ENCODE peak calls at places on chromosomes 3 and 15, in four cellular contexts. T is endothelial cell, D is cardiac muscle cell, G is NCI-H226. V is an unnamed sample.

GRCh38 chr3:101781166-101781565 is 2.2 kb downstream of the NXPE3 start:
- DNase-seq in T (no peak), D (no peak), G (no peak), V (no peak)

GRCh38 chr3:146300756-146301155 is 49.9 kb upstream of the PLSCR4 start:
- DNase-seq in T (no peak), D (no peak), G (no peak), V (no peak)

GRCh38 chr3:45562027-45562426 is 32.5 kb upstream of the LIMD1 start:
- DNase-seq in T (no peak), D (no peak), G (no peak), V (no peak)

GRCh38 chr15:69781411-69782125 is 316.1 kb downstream of the TLE3 start:
- DNase-seq in T (no peak), D (no peak), G (no peak), V (no peak)

GRCh38 chr3:72347819-72348319 is 500.4 kb downstream of the SHQ1 start:
- DNase-seq in T (no peak), D (peak; percentile 28), G (peak; percentile 77), V (no peak)

GRCh38 chr15:75065851-75066509 is 42.6 kb downstream of the PPCDC start:
- DNase-seq in T (no peak), D (no peak), G (peak; percentile 93), V (no peak)

GRCh38 chr3:45890405-45890804 is 4.1 kb downstream of the CCR9 start:
- DNase-seq in T (no peak), D (peak; percentile 60), G (no peak), V (no peak)

GRCh38 chr3:16370872-16371740 is 106.1 kb downstream of the OXNAD1 start:
- DNase-seq in T (no peak), D (peak; percentile 64), G (no peak), V (no peak)

GRCh38 chr3:72234394-72234793 is 449.4 kb upstream of the PROK2 start:
- DNase-seq in T (no peak), D (no peak), G (peak; percentile 68), V (no peak)

GRCh38 chr15:40562691-40563090 is 2.2 kb downstream of the CCDC32 start:
- DNase-seq in T (no peak), D (no peak), G (no peak), V (no peak)

GRCh38 chr3:157543491-157544035 is 40.3 kb upstream of the VEPH1 start:
- DNase-seq in T (no peak), D (no peak), G (no peak), V (no peak)

GRCh38 chr15:83436513-83437158 is 10.5 kb upstream of the SH3GL3 start:
- DNase-seq in T (no peak), D (peak; percentile 69), G (peak; percentile 76), V (peak; percentile 21)

GRCh38 chr3:120652896-120653545 is 29.0 kb downstream of the HGD start:
- DNase-seq in T (no peak), D (peak; percentile 22), G (no peak), V (no peak)

GRCh38 chr15:88744548-88745020 is 58.7 kb upstream of the ACAN start:
- DNase-seq in T (no peak), D (peak; percentile 60), G (no peak), V (no peak)

GRCh38 chr15:65887565-65887964 is 18.3 kb downstream of the RAB11A start:
- DNase-seq in T (no peak), D (no peak), G (no peak), V (no peak)

GRCh38 chr15:45710657-45711056 is 75.8 kb downstream of the SQOR start:
- DNase-seq in T (no peak), D (peak; percentile 45), G (no peak), V (no peak)

GRCh38 chr3:42270561-42270960 is 4.6 kb upstream of the CCK start:
- DNase-seq in T (no peak), D (no peak), G (no peak), V (no peak)

GRCh38 chr3:189490337-189490736 is 140.9 kb upstream of the TP63 start:
- DNase-seq in T (no peak), D (no peak), G (no peak), V (no peak)

GRCh38 chr15:42062284-42062806 is 32.0 kb downstream of the PLA2G4D start:
- DNase-seq in T (no peak), D (no peak), G (no peak), V (no peak)

GRCh38 chr3:24302382-24302781 is 192.3 kb downstream of the THRB start:
- DNase-seq in T (no peak), D (no peak), G (no peak), V (no peak)

GRCh38 chr15:40075298-40076044 is 33.2 kb downstream of the BMF start:
- DNase-seq in T (no peak), D (no peak), G (no peak), V (no peak)

GRCh38 chr15:83844742-83845141 is 190.8 kb downstream of the ADAMTSL3 start:
- DNase-seq in T (no peak), D (no peak), G (peak; percentile 57), V (no peak)

GRCh38 chr3:9037113-9037715 is 73.9 kb upstream of the RAD18 start:
- DNase-seq in T (no peak), D (no peak), G (no peak), V (peak; percentile 19)

GRCh38 chr3:179036226-179036625 is 35.4 kb downstream of the ZMAT3 start:
- DNase-seq in T (no peak), D (no peak), G (peak; percentile 71), V (no peak)

GRCh38 chr3:136428167-136428566 is 178.0 kb downstream of the PCCB start:
- DNase-seq in T (no peak), D (peak; percentile 5), G (no peak), V (peak; percentile 29)

GRCh38 chr3:149319750-149320149 is 13.7 kb downstream of the TM4SF18 start:
- DNase-seq in T (no peak), D (no peak), G (no peak), V (no peak)

GRCh38 chr3:11170052-11170770 is 15.9 kb downstream of the HRH1 start:
- DNase-seq in T (no peak), D (no peak), G (no peak), V (no peak)

GRCh38 chr3:129627350-129628168 is 21.1 kb upstream of the PLXND1 start:
- DNase-seq in T (peak; percentile 74), D (peak; percentile 78), G (peak; percentile 82), V (peak; percentile 84)

GRCh38 chr15:92668620-92669019 is 13.0 kb upstream of the FAM174B start:
- DNase-seq in T (no peak), D (no peak), G (no peak), V (no peak)

V was measured in BE2C.